ENCODE peak calls at places on chromosomes 16 and 17, in five cellular contexts. R is lower lobe of right lung, E is mucosa of descending colon, P is HFFc6, N is bronchial epithelial cell. H is an unnamed sample.

GRCh38 chr17:31067699-31068184 is 27.0 kb upstream of the NF1 start:
- DNase-seq in R (no peak), E (no peak), P (peak), N (peak), H (no peak)

GRCh38 chr16:13940397-13940933 is 20.5 kb downstream of the ERCC4 start:
- DNase-seq in R (no peak), E (no peak), P (no peak), N (no peak), H (no peak)

GRCh38 chr17:2777242-2777867 is 18.9 kb upstream of the RAP1GAP2 start:
- DNase-seq in R (no peak), E (no peak), P (no peak), N (no peak), H (no peak)

GRCh38 chr16:28543072-28543471 is 4.3 kb upstream of the NUPR1 start:
- DNase-seq in R (peak), E (peak), P (no peak), N (peak), H (no peak)

GRCh38 chr17:29179232-29180036 is 764 bp downstream of the MYO18A start:
- DNase-seq in R (peak), E (peak), P (no peak), N (peak), H (peak)

GRCh38 chr17:36094746-36095145 is 4.8 kb upstream of the CCL3 start:
- DNase-seq in R (no peak), E (no peak), P (no peak), N (no peak), H (no peak)

GRCh38 chr16:24297375-24297774 is 41.2 kb downstream of the CACNG3 start:
- DNase-seq in R (no peak), E (no peak), P (no peak), N (no peak), H (no peak)

GRCh38 chr16:3729161-3730112 is 12.1 kb upstream of the TRAP1 start:
- DNase-seq in R (no peak), E (no peak), P (no peak), N (no peak), H (no peak)

GRCh38 chr16:71846443-71846842 is 667 bp downstream of the ATXN1L start:
- DNase-seq in R (no peak), E (peak), P (no peak), N (no peak), H (no peak)

GRCh38 chr16:49921791-49922456 is 66.0 kb upstream of the ZNF423 start:
- DNase-seq in R (peak), E (peak), P (peak), N (peak), H (peak)

GRCh38 chr16:46790599-46791270 is 40.2 kb downstream of the C16orf87 start:
- DNase-seq in R (no peak), E (no peak), P (no peak), N (no peak), H (no peak)

GRCh38 chr17:6232768-6233130 is 162.6 kb downstream of the WSCD1 start:
- DNase-seq in R (no peak), E (no peak), P (no peak), N (no peak), H (no peak)

GRCh38 chr16:52562770-52563169 is 15.8 kb upstream of the TOX3 start:
- DNase-seq in R (no peak), E (no peak), P (no peak), N (no peak), H (no peak)

GRCh38 chr16:50401355-50401754 is 32.6 kb upstream of the BRD7 start:
- DNase-seq in R (no peak), E (no peak), P (no peak), N (no peak), H (no peak)

GRCh38 chr16:1042776-1043349 is 29.7 kb upstream of the SSTR5 start:
- DNase-seq in R (no peak), E (no peak), P (no peak), N (no peak), H (no peak)

GRCh38 chr17:58096892-58097291 is 13.7 kb downstream of the DYNLL2 start:
- DNase-seq in R (no peak), E (no peak), P (peak), N (no peak), H (no peak)

GRCh38 chr17:55584861-55585260 is 73.6 kb upstream of the SMIM36 start:
- DNase-seq in R (no peak), E (no peak), P (no peak), N (no peak), H (no peak)

GRCh38 chr17:58666858-58667267 is 25.0 kb downstream of the TEX14 start:
- DNase-seq in R (peak), E (peak), P (peak), N (peak), H (peak)

GRCh38 chr17:59746849-59747445 is 39.5 kb downstream of the VMP1 start:
- DNase-seq in R (no peak), E (no peak), P (peak), N (no peak), H (no peak)

GRCh38 chr17:46035112-46035818 is 36.2 kb downstream of the STH start:
- DNase-seq in R (no peak), E (no peak), P (no peak), N (no peak), H (no peak)

GRCh38 chr16:79286646-79287423 is 313.7 kb downstream of the MAF start:
- DNase-seq in R (peak), E (peak), P (no peak), N (no peak), H (peak)

GRCh38 chr16:54928421-54929089 is 2.1 kb upstream of the IRX5 start:
- DNase-seq in R (peak), E (peak), P (peak), N (no peak), H (peak)

GRCh38 chr17:9661027-9661426 is 15.7 kb downstream of the USP43 start:
- DNase-seq in R (no peak), E (no peak), P (no peak), N (no peak), H (no peak)

GRCh38 chr16:28188085-28188916 is 23.5 kb downstream of the XPO6 start:
- DNase-seq in R (no peak), E (no peak), P (peak), N (no peak), H (no peak)

GRCh38 chr17:79800325-79801155 is 3.7 kb upstream of the CBX8 start:
- DNase-seq in R (no peak), E (peak), P (peak), N (no peak), H (no peak)

GRCh38 chr16:69084301-69084700 is 21.2 kb upstream of the HAS3 start:
- DNase-seq in R (no peak), E (no peak), P (no peak), N (no peak), H (no peak)

GRCh38 chr16:69754143-69754468 is 620 bp downstream of the NOB1 start:
- DNase-seq in R (no peak), E (no peak), P (no peak), N (no peak), H (no peak)

GRCh38 chr16:59067207-59067606 is 333.1 kb upstream of the GOT2 start:
- DNase-seq in R (peak), E (peak), P (no peak), N (no peak), H (no peak)

GRCh38 chr17:9658593-9659211 is 13.4 kb downstream of the USP43 start:
- DNase-seq in R (no peak), E (peak), P (peak), N (no peak), H (no peak)

GRCh38 chr16:31367875-31368274 is 12.9 kb downstream of the ITGAX start:
- DNase-seq in R (no peak), E (no peak), P (no peak), N (no peak), H (no peak)

GRCh38 chr17:44969144-44969780 is 1.2 kb upstream of the C1QL1 start:
- DNase-seq in R (no peak), E (no peak), P (no peak), N (no peak), H (no peak)

GRCh38 chr17:67696347-67696746 is 21.4 kb upstream of the NOL11 start:
- DNase-seq in R (no peak), E (no peak), P (no peak), N (peak), H (no peak)

GRCh38 chr17:57286372-57287105 is 30.2 kb downstream of the MSI2 start:
- DNase-seq in R (no peak), E (no peak), P (no peak), N (no peak), H (no peak)

GRCh38 chr16:82063456-82064082 is 28.5 kb downstream of the HSD17B2 start:
- DNase-seq in R (no peak), E (no peak), P (no peak), N (peak), H (no peak)

GRCh38 chr16:27369806-27370205 is 32.2 kb upstream of the IL21R start:
- DNase-seq in R (no peak), E (no peak), P (peak), N (no peak), H (no peak)

DNA sequence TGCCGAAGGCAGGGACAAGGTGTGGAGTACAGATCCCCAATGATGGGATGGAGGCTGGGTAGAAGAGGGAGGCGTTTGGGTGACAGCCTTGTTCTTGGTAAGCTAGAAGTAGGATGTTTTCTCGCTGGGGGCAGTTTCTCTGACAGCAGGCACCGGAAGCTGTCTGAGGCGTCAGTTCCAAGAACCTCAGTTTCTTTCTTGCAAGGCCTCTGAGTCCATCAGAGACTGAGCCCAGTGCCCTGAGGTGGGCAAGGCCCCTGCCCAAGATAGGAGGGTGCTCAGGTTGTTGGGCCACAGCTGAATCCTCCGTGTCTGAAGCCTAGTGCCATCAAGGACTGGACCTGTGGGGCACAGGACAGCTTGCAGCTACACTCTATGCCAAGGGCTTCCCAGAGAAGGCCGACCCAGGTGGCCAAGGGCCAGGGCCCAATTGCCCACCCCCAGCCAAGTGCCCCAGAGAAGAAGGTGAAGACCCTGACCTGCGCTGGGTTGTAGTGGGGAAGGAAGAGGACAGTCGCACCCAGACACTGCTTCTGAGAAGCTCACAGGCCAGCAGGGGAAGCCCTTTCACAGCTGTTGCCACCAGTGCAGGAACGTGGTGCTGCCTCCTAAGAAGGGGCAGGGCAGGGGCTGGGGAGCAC is 13.1 kb downstream of the CYB5D2 start:
- DNase-seq in R (no peak), E (no peak), P (no peak), N (no peak), H (no peak)
- TF ChIP-seq CTCF in R (no peak), E (no peak), P (no peak), N (no peak), H (no peak)

GRCh38 chr17:50483266-50483665 is 4.6 kb downstream of the RSAD1 start:
- DNase-seq in R (peak), E (no peak), P (no peak), N (no peak), H (no peak)

GRCh38 chr17:50481648-50482047 is 3.0 kb downstream of the RSAD1 start:
- DNase-seq in R (no peak), E (no peak), P (no peak), N (no peak), H (no peak)

GRCh38 chr17:50480854-50481490 is 2.3 kb downstream of the RSAD1 start:
- DNase-seq in R (no peak), E (no peak), P (no peak), N (peak), H (no peak)

GRCh38 chr17:50482110-50482509 is 3.5 kb downstream of the RSAD1 start:
- DNase-seq in R (peak), E (no peak), P (no peak), N (no peak), H (no peak)

GRCh38 chr17:50482516-50482915 is 3.9 kb downstream of the RSAD1 start:
- DNase-seq in R (peak), E (peak), P (peak), N (peak), H (peak)
- TF ChIP-seq CTCF in R (peak), E (peak), P (peak), N (peak), H (peak)

GRCh38 chr17:73585583-73585982 is 58.7 kb downstream of the SDK2 start:
- DNase-seq in R (no peak), E (no peak), P (no peak), N (no peak), H (no peak)
- TF ChIP-seq CTCF in R (no peak), E (no peak), P (no peak), N (no peak), H (no peak)

DNA sequence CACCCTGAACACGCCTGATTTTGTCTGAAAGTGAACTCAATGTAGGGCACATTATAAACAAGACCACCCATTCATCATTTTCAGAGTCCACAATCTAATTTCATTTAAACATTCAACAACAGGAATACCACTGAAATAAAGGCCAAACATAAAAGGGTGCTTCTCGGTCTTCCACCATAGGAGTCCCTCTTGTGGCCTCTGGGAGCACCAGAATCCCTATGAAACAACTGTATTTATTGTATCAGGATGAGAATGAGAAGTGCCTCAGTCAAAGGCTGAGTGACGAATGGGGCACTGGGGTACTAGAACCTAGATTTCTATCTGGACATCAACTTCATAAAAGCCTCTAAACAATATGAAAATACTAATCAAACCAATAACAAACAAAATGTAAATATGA is 40.4 kb downstream of the NXPH3 start:
- DNase-seq in R (no peak), E (no peak), P (no peak), N (no peak), H (no peak)
- TF ChIP-seq CTCF in R (peak), E (no peak), P (peak), N (no peak), H (peak)

GRCh38 chr17:65987988-65988387 is 203.9 kb downstream of the CEP112 start:
- DNase-seq in R (no peak), E (peak), P (peak), N (peak), H (no peak)
- TF ChIP-seq CTCF in R (peak), E (peak), P (peak), N (peak), H (peak)

GRCh38 chr16:85751665-85752501 is 987 bp upstream of the C16orf74 start:
- DNase-seq in R (no peak), E (no peak), P (peak), N (peak), H (no peak)

GRCh38 chr16:85753976-85754375 is 3.1 kb upstream of the C16orf74 start:
- DNase-seq in R (no peak), E (no peak), P (no peak), N (no peak), H (no peak)

GRCh38 chr16:85753559-85753958 is 2.7 kb upstream of the C16orf74 start:
- DNase-seq in R (no peak), E (no peak), P (no peak), N (peak), H (no peak)

GRCh38 chr16:85754403-85754802 is 3.5 kb upstream of the C16orf74 start:
- DNase-seq in R (no peak), E (no peak), P (no peak), N (no peak), H (no peak)

GRCh38 chr16:85752511-85753420 is 1.9 kb upstream of the C16orf74 start:
- DNase-seq in R (no peak), E (peak), P (no peak), N (peak), H (peak)
- TF ChIP-seq CTCF in R (no peak), E (no peak), P (no peak), N (peak), H (peak)

GRCh38 chr17:77851921-77852320 is 106.6 kb upstream of the TNRC6C start:
- DNase-seq in R (no peak), E (no peak), P (no peak), N (no peak), H (no peak)
- TF ChIP-seq CTCF in R (no peak), E (no peak), P (no peak), N (no peak), H (no peak)

GRCh38 chr17:50148226-50149098 is 2.0 kb downstream of the PPP1R9B start:
- DNase-seq in R (peak), E (peak), P (no peak), N (peak), H (peak)

GRCh38 chr17:50150354-50151040 is at the start of gene PPP1R9B:
- DNase-seq in R (no peak), E (no peak), P (no peak), N (no peak), H (no peak)

GRCh38 chr17:50149099-50149424 is 1.4 kb downstream of the PPP1R9B start:
- DNase-seq in R (no peak), E (no peak), P (no peak), N (no peak), H (no peak)

GRCh38 chr17:50151041-50151936 is 812 bp upstream of the PPP1R9B start:
- DNase-seq in R (peak), E (peak), P (peak), N (peak), H (peak)

GRCh38 chr17:50149425-50150353 is 788 bp downstream of the PPP1R9B start:
- DNase-seq in R (peak), E (peak), P (no peak), N (peak), H (peak)
- TF ChIP-seq CTCF in R (no peak), E (no peak), P (peak), N (no peak), H (peak)

GRCh38 chr16:87688876-87689815 is 76.6 kb downstream of the KLHDC4 start:
- DNase-seq in R (no peak), E (no peak), P (no peak), N (no peak), H (no peak)

GRCh38 chr16:87685766-87686165 is 80.0 kb downstream of the KLHDC4 start:
- DNase-seq in R (no peak), E (no peak), P (no peak), N (no peak), H (no peak)

GRCh38 chr16:87687998-87688529 is 77.7 kb downstream of the KLHDC4 start:
- DNase-seq in R (no peak), E (no peak), P (no peak), N (no peak), H (no peak)

GRCh38 chr16:87686697-87687570 is 78.9 kb downstream of the KLHDC4 start:
- DNase-seq in R (no peak), E (no peak), P (no peak), N (no peak), H (no peak)

DNA sequence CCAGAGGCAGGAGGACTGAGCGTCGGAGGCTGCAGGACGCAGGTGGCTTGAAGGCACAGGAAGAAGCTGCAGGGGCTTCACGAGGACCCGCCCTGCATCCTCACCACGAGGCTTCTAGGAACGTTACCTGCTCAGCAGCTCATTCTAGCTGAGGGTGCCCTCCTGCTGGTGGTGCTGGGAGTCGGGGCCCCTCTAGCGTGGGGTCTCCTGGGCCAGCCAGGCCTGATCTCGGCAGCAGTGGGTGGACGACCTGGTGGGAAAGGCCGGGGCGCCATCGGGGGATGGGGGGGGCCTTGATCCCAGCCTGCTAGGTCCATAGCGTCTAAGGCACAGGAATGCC is 78.2 kb downstream of the KLHDC4 start:
- DNase-seq in R (no peak), E (no peak), P (no peak), N (no peak), H (no peak)
- TF ChIP-seq CTCF in R (no peak), E (no peak), P (no peak), N (no peak), H (no peak)

GRCh38 chr16:86549076-86549892 is 5.8 kb downstream of the MTHFSD start:
- DNase-seq in R (no peak), E (no peak), P (no peak), N (no peak), H (no peak)

GRCh38 chr16:86545927-86546637 is 9.0 kb downstream of the MTHFSD start:
- DNase-seq in R (no peak), E (no peak), P (no peak), N (no peak), H (no peak)

GRCh38 chr16:86545481-86545880 is 9.6 kb downstream of the MTHFSD start:
- DNase-seq in R (no peak), E (no peak), P (no peak), N (no peak), H (no peak)

GRCh38 chr16:86546638-86547013 is 8.4 kb downstream of the MTHFSD start:
- DNase-seq in R (no peak), E (no peak), P (no peak), N (no peak), H (no peak)

DNA sequence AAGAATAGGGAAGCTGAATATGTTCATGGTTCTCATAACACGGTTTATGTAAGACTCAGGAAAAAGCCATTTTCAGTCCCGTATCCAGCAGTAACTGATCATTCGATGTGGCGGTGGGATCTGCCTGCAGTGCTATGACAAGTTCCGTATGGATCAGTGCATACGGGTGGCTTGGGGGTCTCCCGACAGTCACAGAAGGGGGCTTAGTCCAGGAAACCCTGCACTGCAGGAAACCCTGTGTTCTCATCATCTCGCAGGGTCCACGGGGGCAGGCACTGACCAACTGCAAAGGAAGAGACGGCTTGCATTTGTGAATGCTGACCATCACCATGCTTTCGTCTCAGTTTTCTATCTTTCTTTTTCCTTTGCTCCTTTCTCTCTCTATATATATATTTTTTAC is 7.7 kb downstream of the MTHFSD start:
- DNase-seq in R (no peak), E (no peak), P (no peak), N (no peak), H (no peak)
- TF ChIP-seq CTCF in R (no peak), E (no peak), P (no peak), N (no peak), H (no peak)